ENCODE peak calls at places on chromosomes 2 and 18, in five cellular contexts. N is K562, H is HepG2, Q is H1, I is GM12878. J is an unnamed sample.
A peak's percentile ranks its signal among the peaks of the same experiment; 100 is the strongest.

GRCh38 chr2:42830922-42831574 is 38.7 kb upstream of the HAAO start:
- DNase-seq in N (no peak), H (no peak), Q (no peak), I (no peak), J (no peak)

GRCh38 chr2:9256570-9257043 is 50.0 kb downstream of the ASAP2 start:
- DNase-seq in N (no peak), H (no peak), Q (no peak), I (no peak), J (no peak)

GRCh38 chr2:216857131-216857550 is 2.7 kb downstream of the TNP1 start:
- DNase-seq in N (no peak), H (no peak), Q (no peak), I (no peak), J (no peak)

GRCh38 chr2:238999290-238999741 is 151.4 kb downstream of the TWIST2 start:
- DNase-seq in N (no peak), H (peak; percentile 26), Q (no peak), I (no peak), J (no peak)

GRCh38 chr2:151730242-151730975 is 3.9 kb downstream of the NEB start:
- DNase-seq in N (no peak), H (no peak), Q (no peak), I (no peak), J (no peak)

GRCh38 chr18:59509477-59510173 is 150.6 kb upstream of the LMAN1 start:
- DNase-seq in N (no peak), H (no peak), Q (no peak), I (no peak), J (no peak)

GRCh38 chr2:143686585-143687164 is 557.5 kb downstream of the ARHGAP15 start:
- DNase-seq in N (peak; percentile 47), H (peak; percentile 35), Q (no peak), I (no peak), J (peak; percentile 28)

GRCh38 chr2:102063948-102064678 is 72.4 kb downstream of the IL1R2 start:
- DNase-seq in N (peak; percentile 89), H (peak; percentile 88), Q (no peak), I (no peak), J (peak; percentile 33)

GRCh38 chr18:78696698-78697435 is 282.8 kb upstream of the SALL3 start:
- DNase-seq in N (no peak), H (no peak), Q (no peak), I (no peak), J (no peak)

GRCh38 chr2:218029366-218030360 is 26.9 kb upstream of the TNS1 start:
- DNase-seq in N (no peak), H (no peak), Q (no peak), I (no peak), J (no peak)

GRCh38 chr2:239292956-239293355 is 107.9 kb downstream of the HDAC4 start:
- DNase-seq in N (no peak), H (no peak), Q (no peak), I (no peak), J (no peak)

GRCh38 chr2:197273485-197273884 is 37.1 kb downstream of the ANKRD44 start:
- DNase-seq in N (no peak), H (no peak), Q (no peak), I (no peak), J (no peak)

GRCh38 chr2:231162036-231162345 is 36.4 kb upstream of the ARMC9 start:
- DNase-seq in N (no peak), H (no peak), Q (no peak), I (no peak), J (no peak)

GRCh38 chr2:214322662-214323061 is 88.2 kb upstream of the VWC2L start:
- DNase-seq in N (no peak), H (no peak), Q (no peak), I (no peak), J (no peak)

GRCh38 chr2:121075641-121076500 is 209.1 kb downstream of the TFCP2L1 start:
- DNase-seq in N (no peak), H (no peak), Q (no peak), I (no peak), J (no peak)

GRCh38 chr2:11234309-11234708 is 79.0 kb downstream of the SLC66A3 start:
- DNase-seq in N (no peak), H (no peak), Q (no peak), I (no peak), J (no peak)

GRCh38 chr18:24850532-24850931 is 390.1 kb downstream of the HRH4 start:
- DNase-seq in N (no peak), H (no peak), Q (no peak), I (no peak), J (no peak)

GRCh38 chr2:226669905-226670304 is 129.7 kb downstream of the IRS1 start:
- DNase-seq in N (no peak), H (no peak), Q (no peak), I (no peak), J (no peak)

GRCh38 chr2:119483896-119484718 is 40.2 kb downstream of the SCTR start:
- DNase-seq in N (no peak), H (no peak), Q (no peak), I (no peak), J (no peak)

GRCh38 chr2:18067980-18068379 is 189.5 kb downstream of the KCNS3 start:
- DNase-seq in N (no peak), H (no peak), Q (no peak), I (no peak), J (no peak)
- TF ChIP-seq SP1 in N (no peak), H (no peak), Q (no peak), I (no peak), J (no peak)

GRCh38 chr2:136422512-136422911 is 304.6 kb upstream of the CXCR4 start:
- DNase-seq in N (no peak), H (no peak), Q (no peak), I (no peak), J (no peak)

GRCh38 chr2:136424112-136424511 is 306.2 kb upstream of the CXCR4 start:
- DNase-seq in N (no peak), H (no peak), Q (no peak), I (no peak), J (no peak)

GRCh38 chr2:136420346-136420745 is 302.4 kb upstream of the CXCR4 start:
- DNase-seq in N (no peak), H (no peak), Q (no peak), I (no peak), J (no peak)

GRCh38 chr2:136423516-136423996 is 305.6 kb upstream of the CXCR4 start:
- DNase-seq in N (peak; percentile 76), H (peak; percentile 61), Q (peak; percentile 71), I (no peak), J (peak; percentile 55)
- H3K4me3 ChIP-seq in N (peak overlapping the region; percentile 3), H (peak overlapping the region; percentile 11), Q (no peak overlapping the region), I (peak overlapping the region; percentile 43), J (peak overlapping the region; percentile 38)

GRCh38 chr2:1605659-1606400 is 138.5 kb downstream of the PXDN start:
- DNase-seq in N (no peak), H (no peak), Q (peak; percentile 61), I (no peak), J (no peak)
- TF ChIP-seq SP1 in N (no peak), H (no peak), Q (no peak), I (no peak), J (no peak)

GRCh38 chr18:43236921-43237320 is 40.4 kb downstream of the SYT4 start:
- DNase-seq in N (no peak), H (no peak), Q (no peak), I (no peak), J (no peak)
- H3K4me3 ChIP-seq in N (no peak overlapping the region), H (no peak overlapping the region), Q (no peak overlapping the region), I (no peak overlapping the region), J (no peak overlapping the region)

GRCh38 chr2:130241041-130241707 is 42.9 kb upstream of the TUBA3E start:
- DNase-seq in N (no peak), H (peak; percentile 76), Q (no peak), I (no peak), J (peak; percentile 96)
- TF ChIP-seq SP1 in N (no peak), H (no peak), Q (no peak), I (no peak), J (peak; percentile 84)

GRCh38 chr2:21038403-21039073 is 5.3 kb downstream of the APOB start:
- DNase-seq in N (no peak), H (peak; percentile 80), Q (no peak), I (no peak), J (no peak)
- H3K4me3 ChIP-seq in N (no peak overlapping the region), H (peak overlapping the region; percentile 88), Q (no peak overlapping the region), I (no peak overlapping the region), J (no peak overlapping the region)

DNA sequence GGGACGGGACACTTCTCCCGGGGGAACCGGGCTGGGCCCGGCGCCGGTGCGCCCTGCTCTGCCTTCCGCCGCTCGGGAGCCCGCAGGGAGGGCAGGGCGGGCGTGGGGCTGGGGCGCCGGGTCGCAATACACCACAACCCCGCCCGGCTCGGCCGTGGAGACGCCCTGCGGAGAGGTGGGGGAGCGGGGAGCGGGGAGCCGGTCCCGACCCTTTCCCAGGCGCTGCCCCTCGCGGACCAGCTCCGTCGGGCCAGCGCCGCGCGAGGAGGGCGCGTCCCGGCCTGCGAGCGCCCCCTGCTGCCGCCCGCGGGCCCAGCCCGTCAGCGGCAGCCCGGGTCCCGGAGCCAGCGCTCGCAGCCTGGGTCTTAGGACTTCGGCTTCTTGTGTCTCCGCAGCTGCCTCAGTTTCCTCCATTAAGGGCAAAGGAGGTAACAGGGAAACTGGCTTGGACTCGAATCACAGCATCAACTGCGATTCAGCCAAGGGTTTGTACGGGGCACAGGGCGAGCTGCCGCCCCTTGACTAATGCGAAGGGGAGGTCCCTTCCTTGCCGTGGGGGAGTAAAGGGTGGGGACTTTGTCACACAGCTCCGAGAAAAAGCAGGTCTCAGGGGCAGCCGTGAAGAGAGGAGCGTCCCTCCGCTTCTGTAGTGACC is 635 bp upstream of the ADRA2B start:
- DNase-seq in N (peak; percentile 93), H (no peak), Q (no peak), I (no peak), J (no peak)
- TF ChIP-seq SP1 in N (no peak), H (no peak), Q (no peak), I (no peak), J (no peak)

DNA sequence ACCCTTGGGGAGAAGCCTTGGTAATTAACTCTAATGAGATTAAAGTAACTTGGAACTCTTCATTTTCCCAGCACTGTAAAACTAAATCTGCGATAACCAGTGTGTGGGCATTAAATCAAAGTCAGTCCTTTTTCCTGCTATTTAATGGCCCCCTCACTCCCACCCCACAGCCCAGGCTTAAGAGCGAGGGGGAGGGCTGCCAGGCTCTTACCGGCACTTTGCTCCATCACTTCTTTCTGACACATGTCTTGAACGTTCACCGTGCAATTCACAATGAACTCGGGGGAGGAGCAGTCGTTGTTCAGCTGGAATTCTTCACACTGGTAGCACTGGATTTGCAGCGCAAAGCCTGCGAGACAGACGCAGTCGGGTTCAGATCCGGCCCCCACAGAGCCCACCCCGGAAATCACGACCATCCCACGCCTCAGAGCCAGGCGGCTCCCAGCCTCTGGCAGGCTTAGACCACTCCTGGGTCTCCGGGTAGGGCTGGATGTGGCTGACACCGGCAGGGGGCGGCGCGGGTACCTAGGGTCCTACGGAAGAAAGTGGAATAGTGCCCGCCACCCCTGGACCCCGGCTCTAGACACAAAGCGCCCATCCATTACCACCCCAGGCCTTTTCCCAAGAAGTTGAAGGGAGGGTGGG is 1.7 kb downstream of the LYPD1 start:
- DNase-seq in N (no peak), H (no peak), Q (no peak), I (no peak), J (no peak)
- H3K4me3 ChIP-seq in N (no peak overlapping the region), H (no peak overlapping the region), Q (peak overlapping the region; percentile 71), I (no peak overlapping the region), J (no peak overlapping the region)